ENCODE peak calls at places on chromosomes 12 and 14, in eight cellular contexts. W is esophagus squamous epithelium, I is foreskin fibroblast, U is HFF-Myc, N is IMR-90, E is dorsolateral prefrontal cortex, R is fibroblast of lung, T is heart right ventricle. J is an unnamed sample.

GRCh38 chr12:123723765-123724164 is 11.6 kb downstream of the ATP6V0A2 start:
- DNase-seq in W (no peak), I (no peak), U (no peak), N (no peak), E (no peak), R (no peak), T (no peak), J (no peak)

GRCh38 chr14:48563465-48563864 is 888.1 kb upstream of the MDGA2 start:
- DNase-seq in W (no peak), I (no peak), U (no peak), N (peak; percentile 22), E (no peak), R (peak; percentile 12), T (no peak), J (no peak)

GRCh38 chr12:55658635-55659391 is 22.1 kb downstream of the OR10P1 start:
- DNase-seq in W (no peak), I (peak; percentile 46), U (no peak), N (no peak), E (no peak), R (no peak), T (no peak), J (peak; percentile 27)

GRCh38 chr14:67965684-67966083 is 146.1 kb downstream of the RAD51B start:
- DNase-seq in W (no peak), I (no peak), U (no peak), N (no peak), E (no peak), R (no peak), T (no peak), J (no peak)

GRCh38 chr14:71395151-71395604 is 487.9 kb downstream of the PCNX1 start:
- DNase-seq in W (no peak), I (peak; percentile 29), U (no peak), N (no peak), E (no peak), R (peak; percentile 27), T (no peak), J (peak; percentile 54)

GRCh38 chr12:106582661-106583577 is at the start of gene RFX4:
- DNase-seq in W (no peak), I (no peak), U (no peak), N (no peak), E (no peak), R (no peak), T (no peak), J (no peak)

GRCh38 chr14:39626589-39627576 is 194.7 kb upstream of the FBXO33 start:
- DNase-seq in W (no peak), I (no peak), U (no peak), N (no peak), E (no peak), R (no peak), T (no peak), J (no peak)

GRCh38 chr12:81212996-81213696 is 135.3 kb downstream of the ACSS3 start:
- DNase-seq in W (no peak), I (peak; percentile 41), U (no peak), N (peak; percentile 5), E (no peak), R (no peak), T (no peak), J (no peak)

GRCh38 chr12:49824886-49825285 is 3.3 kb downstream of the NCKAP5L start:
- DNase-seq in W (no peak), I (peak; percentile 86), U (no peak), N (peak; percentile 83), E (no peak), R (peak; percentile 83), T (no peak), J (peak; percentile 77)

GRCh38 chr12:19689226-19689625 is 249.9 kb downstream of the AEBP2 start:
- DNase-seq in W (no peak), I (no peak), U (no peak), N (no peak), E (no peak), R (no peak), T (no peak), J (no peak)

GRCh38 chr12:52909796-52910195 is 4.9 kb upstream of the KRT8 start:
- DNase-seq in W (no peak), I (no peak), U (no peak), N (no peak), E (no peak), R (no peak), T (no peak), J (no peak)

GRCh38 chr12:1916396-1917171 is 1.9 kb downstream of the CACNA2D4 start:
- DNase-seq in W (no peak), I (no peak), U (no peak), N (no peak), E (no peak), R (no peak), T (peak; percentile 76), J (peak; percentile 12)

DNA sequence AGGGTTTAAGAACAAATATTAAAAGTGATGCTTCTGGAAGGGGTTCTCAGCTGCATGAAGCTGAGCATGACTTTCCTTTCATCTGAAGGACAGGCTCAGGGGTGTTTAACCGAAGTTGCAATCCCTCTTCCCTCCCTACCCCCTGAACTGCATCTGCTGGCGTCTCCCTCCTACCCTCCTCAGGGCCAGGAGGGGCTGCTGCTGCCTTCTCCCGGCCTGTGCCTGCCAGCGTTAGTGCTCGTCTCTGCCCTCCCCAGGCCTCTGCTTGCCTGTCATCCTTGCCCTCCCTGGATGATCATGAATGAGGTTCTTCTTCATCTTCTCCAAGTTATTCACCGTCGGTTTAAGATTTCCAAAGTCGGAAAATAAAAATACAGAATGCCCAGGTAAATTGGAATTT is 12.2 kb downstream of the SMOC1 start:
- DNase-seq in W (no peak), I (no peak), U (no peak), N (no peak), E (no peak), R (no peak), T (no peak), J (no peak)
- TF ChIP-seq CTCF in W (no peak), I (no peak), U (no peak), N (no peak), E (no peak), R (no peak), T (no peak), J (no peak)

GRCh38 chr12:66168410-66168809 is 1.4 kb downstream of the TMBIM4 start:
- DNase-seq in W (no peak), I (no peak), U (no peak), N (no peak), E (no peak), R (no peak), T (no peak), J (no peak)
- H3K4me3 ChIP-seq in W (peak overlapping the region; percentile 93), I (peak overlapping the region; percentile 85), U (peak overlapping the region; percentile 68), N (no peak overlapping the region), E (peak overlapping the region; percentile 94), R (peak overlapping the region; percentile 91), T (peak overlapping the region; percentile 90), J (peak overlapping the region; percentile 85)

GRCh38 chr12:12219664-12220063 is 47.2 kb downstream of the LRP6 start:
- DNase-seq in W (no peak), I (no peak), U (no peak), N (no peak), E (no peak), R (no peak), T (no peak), J (no peak)

GRCh38 chr12:12216349-12217017 is 50.4 kb downstream of the LRP6 start:
- DNase-seq in W (no peak), I (no peak), U (no peak), N (peak; percentile 13), E (no peak), R (peak; percentile 18), T (no peak), J (no peak)

GRCh38 chr12:12214201-12214600 is 52.6 kb downstream of the LRP6 start:
- DNase-seq in W (no peak), I (no peak), U (no peak), N (no peak), E (no peak), R (no peak), T (no peak), J (no peak)

GRCh38 chr12:12214635-12215131 is 52.2 kb downstream of the LRP6 start:
- DNase-seq in W (no peak), I (peak; percentile 57), U (no peak), N (peak; percentile 63), E (no peak), R (peak; percentile 60), T (no peak), J (no peak)

DNA sequence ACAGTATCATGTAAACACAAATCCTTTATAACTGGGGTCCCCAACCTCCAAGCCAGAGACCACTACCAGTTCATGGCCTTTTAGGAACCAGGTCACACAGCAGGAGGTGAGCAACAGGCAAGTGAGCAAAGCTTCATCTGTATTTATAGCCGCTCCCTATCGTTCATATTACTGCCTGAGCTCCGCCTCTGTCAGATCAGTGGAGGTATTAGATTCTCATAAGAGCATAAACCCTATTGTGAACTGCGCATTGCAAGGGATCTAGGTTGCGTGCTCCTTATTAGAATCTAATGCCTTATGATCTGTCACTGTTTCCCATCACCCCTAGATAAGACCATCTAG is 49.9 kb downstream of the LRP6 start:
- DNase-seq in W (no peak), I (no peak), U (no peak), N (no peak), E (no peak), R (no peak), T (no peak), J (no peak)
- TF ChIP-seq CTCF in W (no peak), I (no peak), U (no peak), N (no peak), E (no peak), R (no peak), T (no peak), J (no peak)

GRCh38 chr12:63318313-63318712 is 167.3 kb upstream of the AVPR1A start:
- DNase-seq in W (no peak), I (no peak), U (no peak), N (no peak), E (no peak), R (no peak), T (no peak), J (no peak)

GRCh38 chr12:63317880-63318279 is 166.9 kb upstream of the AVPR1A start:
- DNase-seq in W (no peak), I (no peak), U (no peak), N (no peak), E (no peak), R (no peak), T (no peak), J (no peak)

GRCh38 chr12:63318933-63319332 is 167.9 kb upstream of the AVPR1A start:
- DNase-seq in W (no peak), I (no peak), U (no peak), N (no peak), E (no peak), R (no peak), T (no peak), J (no peak)

GRCh38 chr12:63319936-63320633 is 169.1 kb upstream of the AVPR1A start:
- DNase-seq in W (no peak), I (peak; percentile 26), U (no peak), N (no peak), E (no peak), R (peak; percentile 23), T (no peak), J (no peak)

GRCh38 chr12:63319386-63319785 is 168.4 kb upstream of the AVPR1A start:
- DNase-seq in W (no peak), I (peak; percentile 28), U (peak; percentile 25), N (no peak), E (no peak), R (peak; percentile 26), T (no peak), J (no peak)
- H3K4me3 ChIP-seq in W (no peak overlapping the region), I (no peak overlapping the region), U (no peak overlapping the region), N (no peak overlapping the region), E (no peak overlapping the region), R (no peak overlapping the region), T (no peak overlapping the region), J (no peak overlapping the region)